ENCODE peak calls at places on chromosome 7, in eight cellular contexts. Y is bronchial epithelial cell; X is neuronal stem cell; W is hepatic stellate cell; F is CD8-positive, alpha-beta T cell; V is ELF-1; E is Daoy; N is GM23248. B is an unnamed sample.

GRCh38 chr7:118863961-118864360 is 639.5 kb downstream of the ANKRD7 start:
- DNase-seq in Y (no peak), V (no peak), N (no peak), F (no peak), W (no peak), E (no peak), X (no peak), B (no peak)

GRCh38 chr7:112556633-112557032 is 75.8 kb downstream of the LSMEM1 start:
- DNase-seq in Y (peak; percentile 93), E (no peak), W (no peak), V (no peak), N (peak; percentile 69), X (no peak), F (no peak), B (no peak)

GRCh38 chr7:112997831-112998230 is 88.8 kb downstream of the GPR85 start:
- DNase-seq in E (no peak), Y (no peak), V (no peak), W (no peak), X (no peak), N (no peak), F (no peak), B (no peak)

GRCh38 chr7:30816291-30817059 is 45.3 kb downstream of the MINDY4 start:
- DNase-seq in X (no peak), F (no peak), Y (no peak), N (peak; percentile 40), E (no peak), W (no peak), V (no peak), B (no peak)

GRCh38 chr7:1678070-1678543 is 8.0 kb downstream of the ELFN1 start:
- DNase-seq in F (peak; percentile 45), Y (no peak), E (no peak), X (no peak), N (no peak), W (no peak), V (no peak), B (no peak)

GRCh38 chr7:102079140-102080002 is 207.3 kb upstream of the SH2B2 start:
- DNase-seq in Y (no peak), F (no peak), V (peak; percentile 79), E (no peak), X (no peak), W (no peak), N (no peak), B (no peak)

GRCh38 chr7:119026391-119026790 is 801.9 kb downstream of the ANKRD7 start:
- DNase-seq in V (no peak), N (no peak), E (no peak), W (no peak), F (no peak), X (no peak), Y (no peak), B (no peak)

GRCh38 chr7:158750702-158751101 is 46.1 kb upstream of the NCAPG2 start:
- DNase-seq in W (no peak), Y (no peak), E (no peak), N (no peak), V (no peak), X (no peak), F (no peak), B (no peak)

GRCh38 chr7:15891151-15891842 is 204.8 kb upstream of the MEOX2 start:
- DNase-seq in N (peak; percentile 53), X (no peak), V (no peak), Y (peak; percentile 55), F (no peak), E (no peak), W (peak; percentile 16), B (no peak)

GRCh38 chr7:121395494-121395960 is 581 bp downstream of the FAM3C start:
- DNase-seq in X (no peak), V (peak; percentile 64), W (peak; percentile 9), N (peak; percentile 61), F (peak; percentile 69), E (peak; percentile 78), Y (peak; percentile 16), B (no peak)

GRCh38 chr7:25028370-25028971 is 48.5 kb upstream of the OSBPL3 start:
- DNase-seq in E (peak; percentile 73), Y (peak; percentile 99), X (no peak), F (no peak), N (peak; percentile 78), W (peak; percentile 74), V (peak; percentile 19), B (no peak)

GRCh38 chr7:20329389-20330175 is 1.1 kb upstream of the ITGB8 start:
- DNase-seq in W (peak; percentile 54), X (peak; percentile 67), E (peak; percentile 91), F (no peak), Y (peak; percentile 80), N (peak; percentile 85), V (peak; percentile 81), B (no peak)

GRCh38 chr7:39580150-39580874 is 14.1 kb downstream of the YAE1 start:
- DNase-seq in X (peak; percentile 80), W (peak; percentile 81), N (peak; percentile 95), E (peak; percentile 95), V (peak; percentile 77), Y (peak; percentile 86), F (peak; percentile 84), B (peak; percentile 100)

GRCh38 chr7:94041529-94041928 is 37.4 kb upstream of the BET1 start:
- DNase-seq in E (peak; percentile 55), N (peak; percentile 66), V (no peak), W (peak; percentile 9), X (no peak), Y (peak; percentile 46), F (no peak), B (no peak)

GRCh38 chr7:134778941-134779740 is at the start of gene CALD1:
- DNase-seq in N (peak; percentile 97), X (peak; percentile 76), E (peak; percentile 100), W (peak; percentile 63), V (peak; percentile 98), F (no peak), Y (peak; percentile 99), B (peak; percentile 92)

GRCh38 chr7:52639126-52639525 is 396.3 kb upstream of the POM121L12 start:
- DNase-seq in W (no peak), E (no peak), Y (no peak), N (no peak), X (peak; percentile 6), F (no peak), V (peak; percentile 40), B (peak; percentile 68)

GRCh38 chr7:1364068-1364905 is 95.0 kb downstream of the MICALL2 start:
- DNase-seq in W (no peak), N (no peak), F (no peak), V (no peak), E (peak; percentile 38), X (no peak), Y (peak; percentile 4), B (no peak)

GRCh38 chr7:28755255-28755654 is 202.9 kb downstream of the TRIL start:
- DNase-seq in E (peak; percentile 77), V (no peak), Y (peak; percentile 18), N (peak; percentile 90), X (no peak), W (no peak), F (no peak), B (no peak)

GRCh38 chr7:98514211-98515150 is 102.6 kb upstream of the NPTX2 start:
- DNase-seq in W (no peak), Y (no peak), N (no peak), E (no peak), F (no peak), V (peak; percentile 9), X (no peak), B (no peak)

GRCh38 chr7:77644774-77645173 is 51.5 kb upstream of the RSBN1L start:
- DNase-seq in E (no peak), F (no peak), N (no peak), X (no peak), W (no peak), Y (no peak), V (no peak), B (no peak)

GRCh38 chr7:70640266-70640833 is 491.6 kb upstream of the GALNT17 start:
- DNase-seq in X (no peak), V (no peak), F (no peak), Y (no peak), W (no peak), N (peak; percentile 64), E (peak; percentile 61), B (no peak)

GRCh38 chr7:106039486-106040060 is 72.5 kb downstream of the SYPL1 start:
- DNase-seq in W (peak; percentile 67), X (no peak), V (peak; percentile 59), F (no peak), N (peak; percentile 89), Y (no peak), E (no peak), B (no peak)

GRCh38 chr7:100115026-100115425 is 4.1 kb downstream of the TAF6 start:
- DNase-seq in X (no peak), Y (no peak), E (no peak), V (peak; percentile 49), F (no peak), W (no peak), N (no peak), B (no peak)

GRCh38 chr7:27730112-27730511 is 9.8 kb upstream of the TAX1BP1 start:
- DNase-seq in N (no peak), Y (no peak), E (no peak), X (no peak), F (no peak), V (no peak), W (no peak), B (no peak)

GRCh38 chr7:97064972-97065587 is 40.4 kb upstream of the DLX5 start:
- DNase-seq in E (peak; percentile 55), N (peak; percentile 65), F (no peak), V (peak; percentile 47), X (peak; percentile 54), Y (peak; percentile 54), W (peak; percentile 40), B (peak; percentile 62)

GRCh38 chr7:47039899-47040298 is 542.0 kb downstream of the TNS3 start:
- DNase-seq in N (peak; percentile 81), E (no peak), W (no peak), F (no peak), X (no peak), Y (peak; percentile 20), V (no peak), B (no peak)

GRCh38 chr7:101133621-101134398 is 6.9 kb downstream of the SERPINE1 start:
- DNase-seq in X (no peak), V (no peak), N (peak; percentile 60), E (no peak), W (no peak), F (no peak), Y (no peak), B (no peak)

GRCh38 chr7:114631249-114631822 is 216.7 kb downstream of the FOXP2 start:
- DNase-seq in V (peak; percentile 39), N (no peak), E (no peak), W (no peak), F (no peak), Y (no peak), X (no peak), B (no peak)

GRCh38 chr7:94923412-94923811 is 16.0 kb downstream of the PPP1R9A start:
- DNase-seq in V (no peak), E (no peak), W (no peak), Y (no peak), F (no peak), X (no peak), N (no peak), B (no peak)

GRCh38 chr7:139937685-139938084 is 108.6 kb downstream of the TBXAS1 start:
- DNase-seq in W (no peak), X (no peak), E (no peak), V (no peak), N (no peak), F (no peak), Y (no peak), B (no peak)

GRCh38 chr7:77716804-77717203 is 20.5 kb downstream of the RSBN1L start:
- DNase-seq in X (no peak), E (no peak), V (no peak), W (no peak), Y (no peak), F (no peak), N (no peak), B (no peak)

GRCh38 chr7:134777908-134778580 is 1.4 kb upstream of the CALD1 start:
- DNase-seq in X (no peak), V (peak; percentile 22), N (peak; percentile 63), Y (peak; percentile 73), F (no peak), E (no peak), W (no peak), B (no peak)

GRCh38 chr7:24715661-24716479 is 41.4 kb downstream of the GSDME start:
- DNase-seq in W (peak; percentile 74), Y (no peak), F (peak; percentile 45), V (peak; percentile 57), E (peak; percentile 44), N (peak; percentile 74), X (no peak), B (peak; percentile 69)

GRCh38 chr7:120718361-120718760 is 139.6 kb downstream of the TSPAN12 start:
- DNase-seq in E (no peak), W (no peak), Y (no peak), F (no peak), N (no peak), X (no peak), V (no peak), B (no peak)